ENCODE peak calls at places on chromosomes 13 and 19, in five cellular contexts. E is kidney epithelial cell, S is endothelial cell, H is skeletal muscle cell, O is D341Med. A is an unnamed sample.

GRCh38 chr13:94345374-94346195 is 133.9 kb downstream of the DCT start:
- DNase-seq in E (no peak), S (no peak), H (no peak), O (no peak), A (no peak)

GRCh38 chr13:34019870-34020269 is 201.9 kb downstream of the RFC3 start:
- DNase-seq in E (peak), S (no peak), H (no peak), O (no peak), A (no peak)

GRCh38 chr19:11499327-11499726 is 6.3 kb downstream of the ZNF653 start:
- DNase-seq in E (no peak), S (no peak), H (no peak), O (no peak), A (no peak)

GRCh38 chr13:27338816-27339215 is 68.2 kb downstream of the RASL11A start:
- DNase-seq in E (no peak), S (peak), H (no peak), O (no peak), A (peak)

GRCh38 chr13:94020426-94020825 is 459.1 kb downstream of the DCT start:
- DNase-seq in E (no peak), S (no peak), H (no peak), O (no peak), A (no peak)

GRCh38 chr19:51246153-51246552 is 4.7 kb upstream of the SIGLECL1 start:
- DNase-seq in E (peak), S (peak), H (no peak), O (no peak), A (no peak)

GRCh38 chr19:4357095-4357797 is 13.9 kb downstream of the MPND start:
- DNase-seq in E (no peak), S (no peak), H (no peak), O (no peak), A (no peak)

GRCh38 chr19:34960103-34960805 is 3.8 kb downstream of the ZNF792 start:
- DNase-seq in E (peak), S (no peak), H (no peak), O (no peak), A (no peak)

GRCh38 chr13:99694251-99694650 is 193.0 kb downstream of the TM9SF2 start:
- DNase-seq in E (no peak), S (no peak), H (no peak), O (no peak), A (no peak)

GRCh38 chr19:6464070-6464873 is at the start of gene CRB3:
- DNase-seq in E (no peak), S (no peak), H (no peak), O (peak), A (peak)

GRCh38 chr13:43057653-43058317 is 34.4 kb downstream of the DNAJC15 start:
- DNase-seq in E (no peak), S (peak), H (no peak), O (no peak), A (peak)

GRCh38 chr13:67943116-67943515 is 713.0 kb upstream of the PCDH9 start:
- DNase-seq in E (no peak), S (no peak), H (no peak), O (no peak), A (no peak)

GRCh38 chr13:98318263-98318878 is 141.3 kb upstream of the RNF113B start:
- DNase-seq in E (no peak), S (no peak), H (no peak), O (no peak), A (no peak)

GRCh38 chr19:29966594-29967249 is 24.7 kb downstream of the URI1 start:
- DNase-seq in E (no peak), S (no peak), H (no peak), O (no peak), A (no peak)